ENCODE peak calls at places on chromosomes 1 and 21, in four cellular contexts. Z is K562, T is HCT116, C is HepG2. P is an unnamed sample.

GRCh38 chr1:222975472-222976122 is 160.8 kb downstream of the DISP1 start:
- DNase-seq in Z (no peak), T (no peak), C (no peak), P (no peak)

GRCh38 chr1:232463226-232463625 is 166.7 kb downstream of the SIPA1L2 start:
- DNase-seq in Z (no peak), T (no peak), C (no peak), P (no peak)

GRCh38 chr1:218401896-218402770 is 57.0 kb downstream of the TGFB2 start:
- DNase-seq in Z (no peak), T (no peak), C (peak), P (no peak)

GRCh38 chr1:12057382-12057781 is 5.7 kb upstream of the TNFRSF8 start:
- DNase-seq in Z (no peak), T (no peak), C (no peak), P (no peak)

GRCh38 chr21:31915566-31915965 is 42.7 kb downstream of the HUNK start:
- DNase-seq in Z (no peak), T (no peak), C (peak), P (no peak)

GRCh38 chr1:33338495-33339211 is 17.8 kb upstream of the A3GALT2 start:
- DNase-seq in Z (no peak), T (no peak), C (peak), P (no peak)

GRCh38 chr21:39575778-39576177 is 37.0 kb upstream of the B3GALT5 start:
- DNase-seq in Z (no peak), T (no peak), C (no peak), P (no peak)

GRCh38 chr1:107434379-107434728 is 293.5 kb downstream of the NTNG1 start:
- DNase-seq in Z (no peak), T (no peak), C (no peak), P (no peak)

GRCh38 chr1:245710961-245711903 is 556.4 kb downstream of the KIF26B start:
- DNase-seq in Z (no peak), T (no peak), C (no peak), P (no peak)

GRCh38 chr21:37593015-37593414 is 226.4 kb downstream of the DYRK1A start:
- DNase-seq in Z (no peak), T (no peak), C (no peak), P (no peak)

GRCh38 chr1:243917863-243918565 is 68.0 kb upstream of the AKT3 start:
- DNase-seq in Z (no peak), T (no peak), C (no peak), P (no peak)

GRCh38 chr21:34671891-34672290 is 3.1 kb downstream of the CLIC6 start:
- DNase-seq in Z (no peak), T (no peak), C (no peak), P (no peak)

GRCh38 chr21:23921670-23922418 is 1685.4 kb downstream of the MRPL39 start:
- DNase-seq in Z (peak), T (no peak), C (no peak), P (no peak)

GRCh38 chr1:185016880-185017279 is 28.5 kb upstream of the RNF2 start:
- DNase-seq in Z (no peak), T (no peak), C (no peak), P (no peak)

GRCh38 chr1:237562247-237562823 is 328.4 kb downstream of the ZP4 start:
- DNase-seq in Z (peak), T (no peak), C (peak), P (peak)

GRCh38 chr1:187281085-187281484 is 452.3 kb downstream of the PLA2G4A start:
- DNase-seq in Z (no peak), T (no peak), C (no peak), P (no peak)

GRCh38 chr1:86515597-86515996 is 31.3 kb upstream of the CLCA4 start:
- DNase-seq in Z (peak), T (peak), C (peak), P (peak)

GRCh38 chr1:230084408-230085177 is 17.6 kb downstream of the GALNT2 start:
- DNase-seq in Z (no peak), T (peak), C (peak), P (peak)

GRCh38 chr21:31731112-31731801 is 661 bp downstream of the SCAF4 start:
- DNase-seq in Z (peak), T (no peak), C (peak), P (peak)

DNA sequence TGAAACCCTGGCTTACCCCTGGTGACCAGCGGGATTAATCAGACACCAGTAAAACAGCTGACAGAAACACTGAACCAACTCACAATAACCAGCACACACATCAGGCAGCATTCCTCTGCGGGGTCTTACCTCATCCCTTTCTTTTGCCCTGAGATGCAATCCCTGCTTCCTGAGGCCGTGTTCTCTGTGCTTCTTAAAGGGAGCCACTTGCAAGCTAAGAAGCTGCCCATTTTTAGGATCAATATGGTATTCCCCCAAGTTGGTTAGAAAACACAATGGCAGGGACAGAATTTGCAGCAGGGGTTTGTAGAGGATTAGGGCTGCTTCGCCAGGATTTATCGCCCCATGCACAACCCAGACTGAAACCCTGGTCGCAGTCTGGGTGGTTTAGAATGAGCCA is 74.7 kb upstream of the OLIG2 start:
- DNase-seq in Z (no peak), T (no peak), C (no peak), P (no peak)
- H3K27ac ChIP-seq in Z (no peak), T (no peak), C (no peak), P (no peak)

DNA sequence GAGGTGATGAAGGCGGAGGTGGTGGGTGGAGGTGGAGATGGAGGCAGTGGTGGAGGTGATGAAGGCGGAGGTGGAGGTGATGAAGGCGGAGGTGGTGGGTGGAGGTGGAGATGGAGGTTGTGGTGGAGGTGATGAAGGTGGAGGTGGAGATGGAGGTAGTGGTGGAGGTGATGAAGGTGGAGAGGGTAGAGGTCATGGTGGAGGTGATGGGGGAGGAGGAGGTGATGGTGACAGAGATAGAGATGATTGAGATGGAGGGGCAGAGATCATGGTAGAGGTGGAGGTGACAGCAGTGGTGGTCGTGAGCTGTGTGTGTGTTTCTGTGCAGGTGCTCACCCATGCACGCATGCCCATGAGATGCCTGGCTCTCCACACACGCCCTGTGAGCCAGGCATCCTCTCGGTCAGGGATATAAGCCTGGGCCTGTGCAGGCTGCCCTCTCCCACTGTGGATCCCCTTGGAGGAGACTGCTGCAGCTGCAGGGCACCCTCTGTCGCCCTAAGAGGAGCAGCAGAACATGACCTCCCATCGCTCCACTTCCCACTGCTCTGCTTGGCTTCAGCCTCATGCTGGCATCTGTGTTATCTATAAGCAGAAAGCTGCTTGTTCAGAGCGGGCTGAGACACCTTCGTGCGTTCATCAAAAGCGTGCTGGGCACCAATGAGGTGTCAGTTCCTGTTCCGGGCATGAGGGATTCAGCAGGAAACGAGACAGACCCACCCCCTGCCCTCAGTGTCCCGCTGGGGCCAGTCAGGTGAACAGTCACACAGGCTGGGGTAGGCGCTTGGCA is 20.5 kb upstream of the NPHP4 start:
- DNase-seq in Z (no peak), T (no peak), C (no peak), P (no peak)
- TF ChIP-seq ELF1 in Z (no peak), T (no peak), C (no peak), P (no peak)

GRCh38 chr1:211036701-211037494 is 97.0 kb downstream of the KCNH1 start:
- DNase-seq in Z (no peak), T (peak), C (peak), P (no peak)
- H3K27ac ChIP-seq in Z (peak), T (no peak), C (no peak), P (peak)

GRCh38 chr1:10679521-10680220 is 116.8 kb downstream of the CASZ1 start:
- DNase-seq in Z (peak), T (peak), C (peak), P (peak)
- TF ChIP-seq ELF1 in Z (no peak), T (no peak), C (no peak), P (no peak)

GRCh38 chr1:59857679-59858354 is 43.1 kb downstream of the HOOK1 start:
- DNase-seq in Z (no peak), T (no peak), C (peak), P (no peak)

GRCh38 chr1:59852117-59852516 is 37.4 kb downstream of the HOOK1 start:
- DNase-seq in Z (no peak), T (no peak), C (no peak), P (no peak)

GRCh38 chr1:59856725-59857338 is 42.1 kb downstream of the HOOK1 start:
- DNase-seq in Z (no peak), T (no peak), C (peak), P (no peak)
- H3K27ac ChIP-seq in Z (no peak), T (no peak), C (peak), P (no peak)

GRCh38 chr1:226660410-226661182 is 78.5 kb downstream of the ITPKB start:
- DNase-seq in Z (no peak), T (no peak), C (no peak), P (no peak)
- TF ChIP-seq ELF1 in Z (no peak), T (no peak), C (no peak), P (no peak)

GRCh38 chr1:30904191-30904961 is 4.2 kb downstream of the SDC3 start:
- DNase-seq in Z (no peak), T (no peak), C (no peak), P (no peak)

GRCh38 chr1:30903343-30904034 is 5.1 kb downstream of the SDC3 start:
- DNase-seq in Z (peak), T (no peak), C (no peak), P (no peak)

GRCh38 chr1:30901798-30902652 is 6.5 kb downstream of the SDC3 start:
- DNase-seq in Z (no peak), T (no peak), C (peak), P (no peak)

GRCh38 chr1:30900931-30901560 is 7.5 kb downstream of the SDC3 start:
- DNase-seq in Z (no peak), T (no peak), C (no peak), P (no peak)

GRCh38 chr1:30902653-30903290 is 5.8 kb downstream of the SDC3 start:
- DNase-seq in Z (no peak), T (no peak), C (no peak), P (no peak)
- H3K27ac ChIP-seq in Z (peak), T (no peak), C (no peak), P (no peak)